ENCODE peak calls at places on chromosomes 12 and 14, in four cellular contexts. One of them, this sample, is unnamed.

GRCh38 chr12:108350511-108350910 is 11.4 kb upstream of the CMKLR1 start:
- DNase-seq in fibroblast of the aortic adventitia: no peak
- DNase-seq in uterus: no peak
- DNase-seq in esophagus squamous epithelium: no peak
- DNase-seq in this sample: no peak

GRCh38 chr12:127998936-127999467 is 268.0 kb upstream of the TMEM132C start:
- DNase-seq in esophagus squamous epithelium: no peak
- DNase-seq in uterus: no peak
- DNase-seq in fibroblast of the aortic adventitia: peak
- DNase-seq in this sample: no peak

GRCh38 chr14:66662374-66662773 is 154.4 kb downstream of the GPHN start:
- DNase-seq in esophagus squamous epithelium: no peak
- DNase-seq in fibroblast of the aortic adventitia: peak
- DNase-seq in uterus: no peak
- DNase-seq in this sample: peak

GRCh38 chr12:99043319-99043914 is 398.3 kb downstream of the APAF1 start:
- DNase-seq in esophagus squamous epithelium: no peak
- DNase-seq in uterus: peak
- DNase-seq in fibroblast of the aortic adventitia: peak
- DNase-seq in this sample: peak

GRCh38 chr14:65303185-65303901 is 109.2 kb upstream of the FUT8 start:
- DNase-seq in uterus: no peak
- DNase-seq in fibroblast of the aortic adventitia: peak
- DNase-seq in esophagus squamous epithelium: no peak
- DNase-seq in this sample: no peak

GRCh38 chr14:101222362-101223090 is 319.0 kb upstream of the RTL1 start:
- DNase-seq in fibroblast of the aortic adventitia: no peak
- DNase-seq in uterus: no peak
- DNase-seq in esophagus squamous epithelium: no peak
- DNase-seq in this sample: no peak

GRCh38 chr14:34064349-34064748 is 113.5 kb upstream of the EGLN3 start:
- DNase-seq in fibroblast of the aortic adventitia: peak
- DNase-seq in esophagus squamous epithelium: no peak
- DNase-seq in uterus: peak
- DNase-seq in this sample: no peak

GRCh38 chr12:46209914-46210834 is 58.7 kb downstream of the SLC38A1 start:
- DNase-seq in fibroblast of the aortic adventitia: peak
- DNase-seq in uterus: peak
- DNase-seq in esophagus squamous epithelium: no peak
- DNase-seq in this sample: no peak

GRCh38 chr12:131787143-131787660 is 41.0 kb upstream of the MMP17 start:
- DNase-seq in fibroblast of the aortic adventitia: no peak
- DNase-seq in uterus: no peak
- DNase-seq in esophagus squamous epithelium: no peak
- DNase-seq in this sample: no peak

GRCh38 chr12:127943481-127944210 is 323.3 kb upstream of the TMEM132C start:
- DNase-seq in esophagus squamous epithelium: no peak
- DNase-seq in uterus: no peak
- DNase-seq in fibroblast of the aortic adventitia: peak
- DNase-seq in this sample: peak

GRCh38 chr14:99072433-99072832 is 199.6 kb downstream of the BCL11B start:
- DNase-seq in esophagus squamous epithelium: no peak
- DNase-seq in uterus: no peak
- DNase-seq in fibroblast of the aortic adventitia: no peak
- DNase-seq in this sample: no peak

GRCh38 chr12:116123511-116124258 is 153.8 kb downstream of the MED13L start:
- DNase-seq in uterus: no peak
- DNase-seq in esophagus squamous epithelium: no peak
- DNase-seq in fibroblast of the aortic adventitia: peak
- DNase-seq in this sample: peak

GRCh38 chr14:67557118-67557517 is 24.0 kb downstream of the PLEKHH1 start:
- DNase-seq in esophagus squamous epithelium: no peak
- DNase-seq in fibroblast of the aortic adventitia: no peak
- DNase-seq in uterus: no peak
- DNase-seq in this sample: peak

GRCh38 chr12:47935196-47935595 is 28.2 kb upstream of the TMEM106C start:
- DNase-seq in esophagus squamous epithelium: no peak
- DNase-seq in uterus: no peak
- DNase-seq in fibroblast of the aortic adventitia: peak
- DNase-seq in this sample: peak

GRCh38 chr12:95198914-95199313 is 18.4 kb downstream of the FGD6 start:
- DNase-seq in fibroblast of the aortic adventitia: no peak
- DNase-seq in esophagus squamous epithelium: no peak
- DNase-seq in uterus: no peak
- DNase-seq in this sample: no peak

GRCh38 chr14:103102689-103103260 is 8.2 kb downstream of the EXOC3L4 start:
- DNase-seq in uterus: no peak
- DNase-seq in esophagus squamous epithelium: no peak
- DNase-seq in fibroblast of the aortic adventitia: no peak
- DNase-seq in this sample: no peak
- H3K4me3 ChIP-seq in uterus: no peak
- H3K4me3 ChIP-seq in esophagus squamous epithelium: peak
- H3K4me3 ChIP-seq in fibroblast of the aortic adventitia: no peak
- H3K4me3 ChIP-seq in this sample: no peak

DNA sequence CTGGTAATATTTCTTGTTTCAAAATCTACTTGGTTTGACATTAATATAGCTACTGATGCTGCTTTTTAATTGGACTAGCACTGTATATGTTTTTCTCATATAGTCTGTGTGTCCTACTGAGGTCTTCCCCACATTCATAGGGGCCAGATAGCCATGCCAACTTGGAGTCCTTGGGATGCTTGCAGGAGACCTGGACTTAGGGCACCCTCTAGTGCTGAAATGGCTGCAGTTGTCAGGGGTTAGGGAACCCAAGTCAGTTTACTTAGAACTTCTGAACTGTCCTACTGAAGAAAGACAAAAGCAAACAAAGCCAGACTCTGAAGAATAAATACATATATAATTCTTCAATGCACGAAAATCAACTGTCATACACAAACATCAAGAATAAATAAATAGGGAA is 279.9 kb upstream of the SYT1 start:
- DNase-seq in uterus: no peak
- DNase-seq in fibroblast of the aortic adventitia: peak
- DNase-seq in esophagus squamous epithelium: no peak
- DNase-seq in this sample: peak
- TF ChIP-seq CTCF in uterus: no peak
- TF ChIP-seq CTCF in fibroblast of the aortic adventitia: peak
- TF ChIP-seq CTCF in esophagus squamous epithelium: no peak
- TF ChIP-seq CTCF in this sample: peak

DNA sequence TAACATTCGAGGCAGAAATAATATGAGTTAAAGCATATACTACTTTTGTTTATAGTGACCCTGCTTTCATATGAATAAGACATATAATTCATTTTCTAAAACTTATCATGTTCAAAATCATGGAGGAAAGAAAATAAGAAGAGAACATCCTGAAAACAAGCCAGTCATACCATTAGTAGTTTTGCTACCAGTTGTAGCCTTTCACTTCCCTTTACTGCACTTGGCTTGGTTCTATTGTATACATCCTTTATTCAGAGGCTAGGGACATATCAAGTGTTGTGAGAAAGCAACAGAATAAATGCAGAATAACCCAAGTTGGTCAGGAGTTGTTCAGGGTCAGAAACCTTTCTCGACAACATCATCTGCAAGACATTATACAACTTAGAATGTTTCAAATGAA is 598.7 kb downstream of the SOX5 start:
- DNase-seq in fibroblast of the aortic adventitia: no peak
- DNase-seq in uterus: no peak
- DNase-seq in esophagus squamous epithelium: no peak
- DNase-seq in this sample: no peak
- H3K4me3 ChIP-seq in fibroblast of the aortic adventitia: no peak
- H3K4me3 ChIP-seq in uterus: no peak
- H3K4me3 ChIP-seq in esophagus squamous epithelium: no peak
- H3K4me3 ChIP-seq in this sample: no peak

GRCh38 chr12:3671330-3672112 is 81.4 kb downstream of the CRACR2A start:
- DNase-seq in uterus: no peak
- DNase-seq in esophagus squamous epithelium: no peak
- DNase-seq in fibroblast of the aortic adventitia: no peak
- DNase-seq in this sample: no peak

GRCh38 chr12:3669594-3669993 is 83.3 kb downstream of the CRACR2A start:
- DNase-seq in uterus: no peak
- DNase-seq in esophagus squamous epithelium: no peak
- DNase-seq in fibroblast of the aortic adventitia: no peak
- DNase-seq in this sample: no peak

GRCh38 chr12:3668479-3669165 is 84.3 kb downstream of the CRACR2A start:
- DNase-seq in esophagus squamous epithelium: no peak
- DNase-seq in uterus: no peak
- DNase-seq in fibroblast of the aortic adventitia: peak
- DNase-seq in this sample: no peak

GRCh38 chr12:3670083-3670620 is 82.8 kb downstream of the CRACR2A start:
- DNase-seq in uterus: no peak
- DNase-seq in esophagus squamous epithelium: no peak
- DNase-seq in fibroblast of the aortic adventitia: no peak
- DNase-seq in this sample: no peak

GRCh38 chr12:3667485-3667884 is 85.4 kb downstream of the CRACR2A start:
- DNase-seq in esophagus squamous epithelium: no peak
- DNase-seq in uterus: no peak
- DNase-seq in fibroblast of the aortic adventitia: no peak
- DNase-seq in this sample: no peak
- TF ChIP-seq CTCF in esophagus squamous epithelium: no peak
- TF ChIP-seq CTCF in uterus: no peak
- TF ChIP-seq CTCF in fibroblast of the aortic adventitia: peak
- TF ChIP-seq CTCF in this sample: no peak

GRCh38 chr12:111686574-111687105 is 787 bp downstream of the ACAD10 start:
- DNase-seq in fibroblast of the aortic adventitia: peak
- DNase-seq in uterus: no peak
- DNase-seq in esophagus squamous epithelium: no peak
- DNase-seq in this sample: peak
- H3K4me3 ChIP-seq in fibroblast of the aortic adventitia: peak
- H3K4me3 ChIP-seq in uterus: peak
- H3K4me3 ChIP-seq in esophagus squamous epithelium: peak
- H3K4me3 ChIP-seq in this sample: peak

GRCh38 chr14:58547649-58548048 is 90.1 kb upstream of the DACT1 start:
- DNase-seq in esophagus squamous epithelium: no peak
- DNase-seq in fibroblast of the aortic adventitia: no peak
- DNase-seq in uterus: no peak
- DNase-seq in this sample: no peak

GRCh38 chr14:58549358-58549757 is 88.4 kb upstream of the DACT1 start:
- DNase-seq in fibroblast of the aortic adventitia: no peak
- DNase-seq in uterus: no peak
- DNase-seq in esophagus squamous epithelium: no peak
- DNase-seq in this sample: no peak
- TF ChIP-seq CTCF in fibroblast of the aortic adventitia: no peak
- TF ChIP-seq CTCF in uterus: no peak
- TF ChIP-seq CTCF in esophagus squamous epithelium: no peak
- TF ChIP-seq CTCF in this sample: no peak

DNA sequence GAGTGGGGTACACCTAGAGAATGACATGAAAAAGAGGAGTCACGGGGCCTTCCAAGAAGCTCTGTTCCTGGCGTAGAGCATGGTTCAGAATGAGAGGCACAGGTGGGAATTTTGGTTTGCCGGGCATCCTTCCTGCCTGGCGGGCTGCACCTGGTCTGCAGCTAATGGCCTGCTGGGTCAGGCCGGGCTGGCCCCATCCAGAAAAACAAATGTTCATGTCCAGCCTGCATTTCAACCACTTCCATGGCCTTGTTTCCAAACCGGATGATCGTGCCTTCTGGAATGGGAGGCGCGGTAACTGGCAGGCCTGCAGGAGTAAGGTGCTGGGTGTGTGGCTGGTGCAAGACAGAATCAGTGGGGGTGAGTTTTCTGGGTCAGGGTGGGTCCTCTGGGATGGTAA is 14.4 kb downstream of the TEAD4 start:
- DNase-seq in fibroblast of the aortic adventitia: no peak
- DNase-seq in esophagus squamous epithelium: no peak
- DNase-seq in uterus: no peak
- DNase-seq in this sample: no peak
- H3K4me3 ChIP-seq in fibroblast of the aortic adventitia: no peak
- H3K4me3 ChIP-seq in esophagus squamous epithelium: no peak
- H3K4me3 ChIP-seq in uterus: no peak
- H3K4me3 ChIP-seq in this sample: no peak

GRCh38 chr14:22836301-22837058 is at the start of gene MMP14:
- DNase-seq in uterus: peak
- DNase-seq in esophagus squamous epithelium: no peak
- DNase-seq in fibroblast of the aortic adventitia: peak
- DNase-seq in this sample: peak
- TF ChIP-seq CTCF in uterus: peak
- TF ChIP-seq CTCF in esophagus squamous epithelium: no peak
- TF ChIP-seq CTCF in fibroblast of the aortic adventitia: peak
- TF ChIP-seq CTCF in this sample: peak

This sample was measured in fibroblast of villous mesenchyme.